ENCODE peak calls at places on chromosomes 5 and 9, in eight cellular contexts. One of them, this sample, is unnamed.
A peak's percentile ranks its signal among the peaks of the same experiment; 100 is the strongest.

GRCh38 chr9:113012492-113012891 is 500 bp upstream of the ZNF883 start:
- DNase-seq in heart left ventricle: no peak
- DNase-seq in T-helper 9 cell: no peak
- DNase-seq in iris pigment epithelial cell: peak; percentile 1
- DNase-seq in ELF-1: no peak
- DNase-seq in amniotic epithelial cell: peak; percentile 1
- DNase-seq in kidney glomerular epithelial cell: no peak
- DNase-seq in PC-3: no peak
- DNase-seq in this sample: no peak

GRCh38 chr5:66616495-66617222 is 20.5 kb downstream of the MAST4 start:
- DNase-seq in heart left ventricle: no peak
- DNase-seq in T-helper 9 cell: no peak
- DNase-seq in iris pigment epithelial cell: no peak
- DNase-seq in ELF-1: no peak
- DNase-seq in amniotic epithelial cell: no peak
- DNase-seq in kidney glomerular epithelial cell: no peak
- DNase-seq in PC-3: no peak
- DNase-seq in this sample: no peak

GRCh38 chr5:145887217-145887616 is 14.4 kb upstream of the GRXCR2 start:
- DNase-seq in heart left ventricle: no peak
- DNase-seq in T-helper 9 cell: no peak
- DNase-seq in iris pigment epithelial cell: no peak
- DNase-seq in ELF-1: no peak
- DNase-seq in amniotic epithelial cell: peak; percentile 28
- DNase-seq in kidney glomerular epithelial cell: no peak
- DNase-seq in PC-3: peak; percentile 13
- DNase-seq in this sample: no peak

GRCh38 chr5:180639743-180640300 is 9.6 kb downstream of the FLT4 start:
- DNase-seq in heart left ventricle: peak; percentile 21
- DNase-seq in T-helper 9 cell: no peak
- DNase-seq in iris pigment epithelial cell: no peak
- DNase-seq in ELF-1: peak; percentile 30
- DNase-seq in amniotic epithelial cell: no peak
- DNase-seq in kidney glomerular epithelial cell: no peak
- DNase-seq in PC-3: no peak
- DNase-seq in this sample: no peak

GRCh38 chr5:84088996-84089395 is 295.7 kb downstream of the EDIL3 start:
- DNase-seq in heart left ventricle: no peak
- DNase-seq in T-helper 9 cell: no peak
- DNase-seq in iris pigment epithelial cell: peak; percentile 49
- DNase-seq in ELF-1: no peak
- DNase-seq in amniotic epithelial cell: peak; percentile 70
- DNase-seq in kidney glomerular epithelial cell: no peak
- DNase-seq in PC-3: peak; percentile 63
- DNase-seq in this sample: no peak

GRCh38 chr9:129406278-129407225 is 214.3 kb downstream of the C9orf50 start:
- DNase-seq in heart left ventricle: no peak
- DNase-seq in T-helper 9 cell: no peak
- DNase-seq in iris pigment epithelial cell: no peak
- DNase-seq in ELF-1: peak; percentile 71
- DNase-seq in amniotic epithelial cell: no peak
- DNase-seq in kidney glomerular epithelial cell: peak; percentile 15
- DNase-seq in PC-3: peak; percentile 73
- DNase-seq in this sample: no peak

GRCh38 chr5:139835656-139836055 is 40.0 kb downstream of the PSD2 start:
- DNase-seq in heart left ventricle: no peak
- DNase-seq in T-helper 9 cell: no peak
- DNase-seq in iris pigment epithelial cell: no peak
- DNase-seq in ELF-1: no peak
- DNase-seq in amniotic epithelial cell: no peak
- DNase-seq in kidney glomerular epithelial cell: no peak
- DNase-seq in PC-3: no peak
- DNase-seq in this sample: peak; percentile 20

GRCh38 chr5:160792281-160792680 is 59.7 kb downstream of the ATP10B start:
- DNase-seq in heart left ventricle: no peak
- DNase-seq in T-helper 9 cell: no peak
- DNase-seq in iris pigment epithelial cell: no peak
- DNase-seq in ELF-1: no peak
- DNase-seq in amniotic epithelial cell: no peak
- DNase-seq in kidney glomerular epithelial cell: no peak
- DNase-seq in PC-3: peak; percentile 5
- DNase-seq in this sample: no peak